ENCODE peak calls at places on chromosomes 7 and 10, in seven cellular contexts. I is IMR-90, A is mesenchymal stem cell, Y is H9, B is trophoblast cell, P is mesendoderm, T is H1. Z is an unnamed sample. For H3K27me3, the result is how much of the 10 kb centered on the place peaks cover.

GRCh38 chr7:229184-229964 is 37.0 kb downstream of the FAM20C start:
- DNase-seq in I (peak), A (peak), Y (no peak), B (no peak), P (no peak), T (no peak), Z (no peak)

GRCh38 chr7:116797611-116798010 is 64.8 kb upstream of the CAPZA2 start:
- DNase-seq in I (no peak), A (no peak), Y (no peak), B (no peak), P (no peak), T (no peak), Z (no peak)

GRCh38 chr7:139570626-139571025 is 47.1 kb downstream of the CLEC2L start:
- DNase-seq in I (no peak), A (no peak), Y (no peak), B (no peak), P (no peak), T (no peak), Z (no peak)

GRCh38 chr10:24208661-24209420 is at the start of gene KIAA1217:
- DNase-seq in I (peak), A (peak), Y (peak), B (peak), P (peak), T (no peak), Z (peak)

GRCh38 chr7:150665882-150666281 is 19.6 kb upstream of the GIMAP2 start:
- DNase-seq in I (no peak), A (no peak), Y (no peak), B (no peak), P (no peak), T (no peak), Z (no peak)

GRCh38 chr7:47653550-47654351 is 71.8 kb upstream of the TNS3 start:
- DNase-seq in I (peak), A (no peak), Y (no peak), B (no peak), P (peak), T (no peak), Z (no peak)

GRCh38 chr10:62744136-62744535 is 60.4 kb upstream of the ADO start:
- DNase-seq in I (peak), A (peak), Y (no peak), B (peak), P (no peak), T (no peak), Z (no peak)

GRCh38 chr10:11742009-11742778 is at the start of gene ECHDC3:
- DNase-seq in I (no peak), A (peak), Y (peak), B (peak), P (peak), T (no peak), Z (peak)

GRCh38 chr7:117045927-117046710 is 92.8 kb downstream of the ST7 start:
- DNase-seq in I (no peak), A (no peak), Y (no peak), B (no peak), P (no peak), T (no peak), Z (no peak)

GRCh38 chr7:28595081-28595480 is 182.8 kb downstream of the CREB5 start:
- DNase-seq in I (no peak), A (no peak), Y (no peak), B (no peak), P (no peak), T (no peak), Z (no peak)

GRCh38 chr10:5147255-5147980 is 37.5 kb downstream of the AKR1C8 start:
- DNase-seq in I (no peak), A (no peak), Y (no peak), B (no peak), P (no peak), T (no peak), Z (no peak)

GRCh38 chr7:141304291-141304690 is 230.4 kb downstream of the TMEM178B start:
- DNase-seq in I (no peak), A (no peak), Y (no peak), B (no peak), P (no peak), T (no peak), Z (no peak)

GRCh38 chr10:122362621-122363020 is 11.9 kb upstream of the PLEKHA1 start:
- DNase-seq in I (no peak), A (no peak), Y (no peak), B (peak), P (no peak), T (no peak), Z (no peak)

GRCh38 chr10:91339729-91340128 is 70.4 kb upstream of the HECTD2 start:
- DNase-seq in I (no peak), A (no peak), Y (no peak), B (no peak), P (no peak), T (no peak), Z (no peak)

GRCh38 chr7:142868188-142868811 is 13.4 kb downstream of the EPHB6 start:
- DNase-seq in I (no peak), A (no peak), Y (no peak), B (no peak), P (no peak), T (no peak), Z (no peak)

GRCh38 chr10:3886191-3886590 is 101.2 kb upstream of the KLF6 start:
- DNase-seq in I (peak), A (peak), Y (peak), B (peak), P (peak), T (peak), Z (no peak)

GRCh38 chr7:155489158-155489840 is 31.4 kb downstream of the EN2 start:
- DNase-seq in I (no peak), A (no peak), Y (no peak), B (no peak), P (no peak), T (no peak), Z (no peak)
- H3K27me3 ChIP-seq in I (under half), A (half or more), Y (under half), B (under half), P (under half), T (half or more), Z (under half)

GRCh38 chr10:124291009-124291671 is 127.6 kb downstream of the OAT start:
- DNase-seq in I (no peak), A (peak), Y (peak), B (peak), P (no peak), T (no peak), Z (no peak)

GRCh38 chr10:124292911-124293640 is 125.6 kb downstream of the OAT start:
- DNase-seq in I (no peak), A (no peak), Y (peak), B (no peak), P (no peak), T (no peak), Z (no peak)

GRCh38 chr10:124288928-124289921 is 129.5 kb downstream of the OAT start:
- DNase-seq in I (no peak), A (no peak), Y (peak), B (no peak), P (no peak), T (no peak), Z (no peak)

GRCh38 chr10:124287791-124288190 is 130.9 kb downstream of the OAT start:
- DNase-seq in I (no peak), A (no peak), Y (no peak), B (no peak), P (no peak), T (no peak), Z (no peak)

GRCh38 chr10:124290095-124290795 is 128.5 kb downstream of the OAT start:
- DNase-seq in I (peak), A (peak), Y (peak), B (peak), P (peak), T (no peak), Z (no peak)
- H2BK120ac ChIP-seq in I (no peak), A (peak), Y (no peak), B (no peak), P (no peak), T (no peak), Z (no peak)

GRCh38 chr7:38953227-38953626 is 24.5 kb upstream of the POU6F2 start:
- DNase-seq in I (no peak), A (no peak), Y (no peak), B (no peak), P (no peak), T (no peak), Z (no peak)
- H3K27me3 ChIP-seq in I (under half), A (under half), Y (under half), B (under half), P (under half), T (under half), Z (under half)

GRCh38 chr10:104806791-104807190 is 165.7 kb downstream of the SORCS3 start:
- DNase-seq in I (no peak), A (no peak), Y (no peak), B (no peak), P (peak), T (no peak), Z (no peak)

GRCh38 chr10:104802941-104803340 is 161.9 kb downstream of the SORCS3 start:
- DNase-seq in I (no peak), A (no peak), Y (no peak), B (no peak), P (no peak), T (no peak), Z (no peak)
- H2BK120ac ChIP-seq in I (no peak), A (no peak), Y (no peak), B (no peak), P (no peak), T (no peak), Z (no peak)

DNA sequence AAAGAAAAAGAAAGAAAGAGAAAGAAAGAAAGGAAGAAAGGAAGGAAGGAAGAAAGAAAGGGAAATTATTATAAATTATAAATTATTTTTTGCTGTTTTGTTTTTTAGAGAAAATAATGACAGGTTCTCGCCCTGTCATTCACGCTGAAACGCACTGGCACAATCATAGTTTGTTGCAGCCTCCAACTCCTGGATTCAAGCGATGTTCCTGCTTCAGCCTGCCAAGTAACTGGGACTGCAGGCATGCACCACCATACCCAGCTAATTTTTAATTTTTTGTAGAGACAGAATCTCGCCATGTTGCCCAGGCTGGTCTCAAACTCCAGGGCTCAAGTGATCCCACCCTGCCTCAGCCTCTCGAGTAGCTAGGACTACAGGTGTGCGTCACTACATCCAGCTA is 21.6 kb downstream of the MMD2 start:
- DNase-seq in I (no peak), A (no peak), Y (no peak), B (no peak), P (no peak), T (no peak), Z (no peak)
- H3K27me3 ChIP-seq in I (under half), A (under half), Y (under half), B (under half), P (under half), T (under half), Z (under half)

DNA sequence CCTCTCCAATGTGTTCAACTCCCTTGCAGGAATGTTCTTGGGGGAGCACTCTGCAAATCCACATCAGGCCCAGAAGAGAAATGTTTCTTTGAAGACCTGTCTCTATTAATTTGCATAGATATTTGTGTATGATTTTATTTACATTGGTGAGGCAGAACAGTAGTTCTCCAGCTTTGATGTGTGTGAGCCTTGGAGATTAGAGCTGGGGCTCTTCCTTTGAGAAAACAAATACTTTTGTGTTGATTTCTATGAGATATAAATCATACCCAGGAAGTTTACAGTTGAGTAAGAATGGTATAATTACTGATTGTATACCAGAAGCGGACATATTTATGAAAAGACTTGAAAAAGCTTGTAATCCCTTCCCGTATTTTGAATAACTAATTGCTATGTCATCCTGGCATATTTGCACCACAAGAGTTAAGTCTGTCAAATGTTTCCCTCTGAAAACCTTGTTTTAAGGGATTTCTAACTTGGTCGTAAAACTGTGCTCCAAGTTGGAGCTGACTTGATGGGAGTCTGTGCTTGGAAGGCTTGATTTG is 468.5 kb downstream of the LRMDA start:
- DNase-seq in I (no peak), A (peak), Y (no peak), B (no peak), P (no peak), T (no peak), Z (no peak)
- H2BK120ac ChIP-seq in I (no peak), A (no peak), Y (no peak), B (no peak), P (no peak), T (no peak), Z (no peak)

DNA sequence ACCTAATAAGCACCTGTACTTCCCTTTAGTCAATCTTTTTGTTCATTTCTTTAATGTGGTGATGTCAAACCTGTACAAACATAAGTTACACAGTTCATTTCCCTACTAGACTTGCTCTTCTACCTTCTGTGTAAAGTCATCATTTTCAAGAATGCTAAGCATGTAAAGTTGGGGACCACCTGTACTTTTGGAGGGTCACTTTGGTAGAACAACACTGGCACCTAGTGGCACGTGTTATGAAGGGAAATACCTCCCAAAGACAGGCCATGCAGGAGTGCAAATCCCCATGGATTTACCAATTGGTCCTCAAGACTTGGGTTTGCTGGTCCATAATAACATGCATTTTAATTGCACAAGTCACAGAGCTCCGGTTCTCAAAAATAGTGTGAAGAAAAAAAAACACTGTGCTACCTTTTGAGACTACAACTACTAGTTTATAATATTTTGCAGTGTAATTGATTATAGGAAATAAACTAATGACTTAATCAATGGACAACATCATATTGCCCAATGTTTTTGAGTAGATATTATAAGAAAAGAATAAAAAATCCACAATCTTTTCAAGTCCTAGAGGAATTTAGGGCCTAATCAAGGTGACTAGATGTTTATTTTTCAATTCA is 431.4 kb upstream of the IGFBP3 start:
- DNase-seq in I (peak), A (peak), Y (peak), B (peak), P (peak), T (peak), Z (peak)
- H3K27me3 ChIP-seq in I (under half), A (under half), Y (under half), B (under half), P (under half), T (under half), Z (under half)

GRCh38 chr7:86933295-86933845 is 126.1 kb downstream of the ELAPOR2 start:
- DNase-seq in I (no peak), A (no peak), Y (no peak), B (no peak), P (peak), T (no peak), Z (no peak)

GRCh38 chr7:86939197-86939814 is 120.1 kb downstream of the ELAPOR2 start:
- DNase-seq in I (peak), A (peak), Y (peak), B (peak), P (peak), T (no peak), Z (peak)

GRCh38 chr7:86942081-86942480 is 117.4 kb downstream of the ELAPOR2 start:
- DNase-seq in I (no peak), A (peak), Y (no peak), B (no peak), P (no peak), T (no peak), Z (peak)

GRCh38 chr7:86932038-86932512 is 127.4 kb downstream of the ELAPOR2 start:
- DNase-seq in I (peak), A (peak), Y (no peak), B (no peak), P (peak), T (no peak), Z (no peak)

GRCh38 chr7:86937499-86937898 is 122.0 kb downstream of the ELAPOR2 start:
- DNase-seq in I (no peak), A (no peak), Y (no peak), B (no peak), P (no peak), T (no peak), Z (no peak)
- H2BK120ac ChIP-seq in I (no peak), A (no peak), Y (no peak), B (no peak), P (no peak), T (no peak), Z (no peak)

GRCh38 chr10:49149881-49150280 is 16.1 kb upstream of the FAM170B start:
- DNase-seq in I (no peak), A (no peak), Y (no peak), B (no peak), P (peak), T (no peak), Z (no peak)

GRCh38 chr10:49152037-49152436 is 18.2 kb upstream of the FAM170B start:
- DNase-seq in I (no peak), A (no peak), Y (no peak), B (no peak), P (no peak), T (no peak), Z (no peak)

GRCh38 chr10:49152663-49153062 is 18.8 kb upstream of the FAM170B start:
- DNase-seq in I (no peak), A (no peak), Y (no peak), B (no peak), P (no peak), T (no peak), Z (no peak)

GRCh38 chr10:49151481-49151880 is 17.7 kb upstream of the FAM170B start:
- DNase-seq in I (no peak), A (no peak), Y (no peak), B (no peak), P (no peak), T (no peak), Z (no peak)

DNA sequence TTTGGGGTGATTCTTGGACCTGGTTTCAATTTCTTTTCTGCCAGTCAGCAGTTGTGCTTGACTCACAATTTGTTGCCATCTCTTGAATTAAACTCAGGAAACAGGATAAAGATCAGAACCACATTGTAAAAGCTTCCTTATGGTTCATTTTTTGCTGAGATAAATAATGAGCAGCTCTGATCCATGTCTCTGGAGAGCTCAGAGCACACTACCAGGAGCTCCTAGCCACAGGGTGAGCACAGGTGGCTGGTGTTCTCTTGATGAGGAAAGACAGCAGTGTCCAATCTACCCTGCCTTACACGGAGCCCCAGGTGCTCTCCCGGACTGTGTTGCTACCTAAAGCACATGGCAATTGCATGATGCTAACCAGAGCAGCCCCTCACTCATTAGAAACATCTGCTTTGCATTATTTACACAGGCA is 17.2 kb upstream of the FAM170B start:
- DNase-seq in I (no peak), A (no peak), Y (no peak), B (no peak), P (no peak), T (no peak), Z (no peak)
- H3K27me3 ChIP-seq in I (under half), A (under half), Y (under half), B (under half), P (under half), T (under half), Z (under half)

GRCh38 chr10:87589653-87590052 is 70.0 kb upstream of the PAPSS2 start:
- DNase-seq in I (peak), A (no peak), Y (no peak), B (no peak), P (no peak), T (no peak), Z (no peak)
- H2BK120ac ChIP-seq in I (no peak), A (no peak), Y (no peak), B (no peak), P (no peak), T (no peak), Z (no peak)